ENCODE peak calls at places on chromosomes 1 and 21, in five cellular contexts. P is A549, D is left lung, V is HepG2, W is left lobe of liver. R is an unnamed sample.

GRCh38 chr1:171257207-171258052 is 9.1 kb downstream of the FMO1 start:
- ATAC-seq in P (no peak), D (peak), V (peak), W (peak), R (peak)

GRCh38 chr1:60073605-60074278 is at the start of gene C1orf87:
- ATAC-seq in P (no peak), D (peak), V (no peak), W (no peak), R (peak)

GRCh38 chr1:155472491-155472890 is 90.1 kb downstream of the ASH1L start:
- ATAC-seq in P (no peak), D (no peak), V (no peak), W (no peak), R (no peak)

GRCh38 chr1:197481101-197481500 is 213.0 kb downstream of the CRB1 start:
- ATAC-seq in P (no peak), D (no peak), V (peak), W (no peak), R (no peak)

GRCh38 chr1:11981378-11982009 is 1.2 kb downstream of the MFN2 start:
- ATAC-seq in P (no peak), D (no peak), V (no peak), W (no peak), R (peak)

GRCh38 chr1:234638832-234639799 is 29.1 kb upstream of the IRF2BP2 start:
- ATAC-seq in P (peak), D (no peak), V (peak), W (peak), R (peak)

GRCh38 chr1:95236784-95237575 is 3.0 kb downstream of the RWDD3 start:
- ATAC-seq in P (no peak), D (no peak), V (no peak), W (no peak), R (no peak)

GRCh38 chr1:64470670-64471217 is 815 bp downstream of the CACHD1 start:
- ATAC-seq in P (peak), D (peak), V (peak), W (peak), R (peak)

GRCh38 chr21:35102488-35103407 is 53.6 kb upstream of the RUNX1 start:
- ATAC-seq in P (no peak), D (peak), V (peak), W (no peak), R (no peak)

GRCh38 chr1:180310095-180310494 is 80.0 kb downstream of the LHX4 start:
- ATAC-seq in P (peak), D (peak), V (peak), W (no peak), R (no peak)

GRCh38 chr21:40902299-40902698 is 55.3 kb upstream of the DSCAM start:
- ATAC-seq in P (no peak), D (no peak), V (no peak), W (no peak), R (no peak)

GRCh38 chr1:218424528-218424927 is 79.4 kb downstream of the TGFB2 start:
- ATAC-seq in P (no peak), D (no peak), V (no peak), W (no peak), R (no peak)

GRCh38 chr1:214957330-214958137 is 125.0 kb upstream of the KCNK2 start:
- ATAC-seq in P (peak), D (no peak), V (no peak), W (no peak), R (no peak)

GRCh38 chr1:6392880-6393399 is 627 bp downstream of the ACOT7 start:
- ATAC-seq in P (peak), D (peak), V (peak), W (no peak), R (peak)

GRCh38 chr1:116435806-116436486 is 62.9 kb downstream of the ATP1A1 start:
- ATAC-seq in P (no peak), D (no peak), V (no peak), W (no peak), R (no peak)

GRCh38 chr1:38567401-38567800 is 292.2 kb downstream of the RRAGC start:
- ATAC-seq in P (no peak), D (no peak), V (no peak), W (no peak), R (no peak)

GRCh38 chr1:205591522-205592351 is 40.1 kb downstream of the ELK4 start:
- ATAC-seq in P (peak), D (peak), V (peak), W (peak), R (peak)

R was measured in esophagus mucosa.